ENCODE peak calls at places on chromosome 12, in nine cellular contexts. One of them, this sample, is unnamed.

GRCh38 chr12:133057446-133057845 is 20.1 kb downstream of the ZNF84 start:
- DNase-seq in substantia nigra: no peak
- DNase-seq in NCI-H748 treated with DMSO at 0.1 percent for 48 hours: no peak
- DNase-seq in T-helper 2 cell: no peak
- DNase-seq in Calu3: no peak
- DNase-seq in activated T-cell treated with anti-CD3 and anti-CD28 coated beads, Interleukin-2, amount 50 U/mL, for 72 hours: no peak
- DNase-seq in NCI-H510A: no peak
- DNase-seq in heart right ventricle: no peak
- DNase-seq in amniotic stem cell: no peak
- DNase-seq in this sample: no peak

GRCh38 chr12:642633-643477 is 20.4 kb downstream of the NINJ2 start:
- DNase-seq in substantia nigra: peak; percentile 74
- DNase-seq in NCI-H748 treated with DMSO at 0.1 percent for 48 hours: no peak
- DNase-seq in T-helper 2 cell: peak; percentile 94
- DNase-seq in Calu3: peak; percentile 69
- DNase-seq in activated T-cell treated with anti-CD3 and anti-CD28 coated beads, Interleukin-2, amount 50 U/mL, for 72 hours: peak; percentile 86
- DNase-seq in NCI-H510A: peak; percentile 18
- DNase-seq in heart right ventricle: peak; percentile 77
- DNase-seq in amniotic stem cell: no peak
- DNase-seq in this sample: peak; percentile 76

GRCh38 chr12:16492240-16492639 is 113.7 kb downstream of the LMO3 start:
- DNase-seq in substantia nigra: no peak
- DNase-seq in NCI-H748 treated with DMSO at 0.1 percent for 48 hours: no peak
- DNase-seq in T-helper 2 cell: no peak
- DNase-seq in Calu3: no peak
- DNase-seq in activated T-cell treated with anti-CD3 and anti-CD28 coated beads, Interleukin-2, amount 50 U/mL, for 72 hours: no peak
- DNase-seq in NCI-H510A: no peak
- DNase-seq in heart right ventricle: no peak
- DNase-seq in amniotic stem cell: no peak
- DNase-seq in this sample: no peak

GRCh38 chr12:26426652-26427051 is 231.3 kb downstream of the SSPN start:
- DNase-seq in substantia nigra: no peak
- DNase-seq in NCI-H748 treated with DMSO at 0.1 percent for 48 hours: no peak
- DNase-seq in T-helper 2 cell: no peak
- DNase-seq in Calu3: no peak
- DNase-seq in activated T-cell treated with anti-CD3 and anti-CD28 coated beads, Interleukin-2, amount 50 U/mL, for 72 hours: no peak
- DNase-seq in NCI-H510A: no peak
- DNase-seq in heart right ventricle: no peak
- DNase-seq in amniotic stem cell: no peak
- DNase-seq in this sample: no peak

GRCh38 chr12:89421093-89421835 is 69.0 kb upstream of the DUSP6 start:
- DNase-seq in substantia nigra: no peak
- DNase-seq in NCI-H748 treated with DMSO at 0.1 percent for 48 hours: no peak
- DNase-seq in T-helper 2 cell: no peak
- DNase-seq in Calu3: no peak
- DNase-seq in activated T-cell treated with anti-CD3 and anti-CD28 coated beads, Interleukin-2, amount 50 U/mL, for 72 hours: no peak
- DNase-seq in NCI-H510A: no peak
- DNase-seq in heart right ventricle: no peak
- DNase-seq in amniotic stem cell: no peak
- DNase-seq in this sample: peak; percentile 14

GRCh38 chr12:40831916-40832315 is 139.7 kb downstream of the CNTN1 start:
- DNase-seq in substantia nigra: no peak
- DNase-seq in NCI-H748 treated with DMSO at 0.1 percent for 48 hours: no peak
- DNase-seq in T-helper 2 cell: no peak
- DNase-seq in Calu3: no peak
- DNase-seq in activated T-cell treated with anti-CD3 and anti-CD28 coated beads, Interleukin-2, amount 50 U/mL, for 72 hours: no peak
- DNase-seq in NCI-H510A: no peak
- DNase-seq in heart right ventricle: no peak
- DNase-seq in amniotic stem cell: no peak
- DNase-seq in this sample: no peak

GRCh38 chr12:2054091-2055018 is 1.6 kb downstream of the CACNA1C start:
- DNase-seq in substantia nigra: no peak
- DNase-seq in NCI-H748 treated with DMSO at 0.1 percent for 48 hours: peak; percentile 17
- DNase-seq in T-helper 2 cell: no peak
- DNase-seq in Calu3: no peak
- DNase-seq in activated T-cell treated with anti-CD3 and anti-CD28 coated beads, Interleukin-2, amount 50 U/mL, for 72 hours: no peak
- DNase-seq in NCI-H510A: no peak
- DNase-seq in heart right ventricle: no peak
- DNase-seq in amniotic stem cell: no peak
- DNase-seq in this sample: no peak

GRCh38 chr12:1592444-1593231 is 1.7 kb downstream of the FBXL14 start:
- DNase-seq in substantia nigra: peak; percentile 64
- DNase-seq in NCI-H748 treated with DMSO at 0.1 percent for 48 hours: peak; percentile 52
- DNase-seq in T-helper 2 cell: peak; percentile 83
- DNase-seq in Calu3: peak; percentile 16
- DNase-seq in activated T-cell treated with anti-CD3 and anti-CD28 coated beads, Interleukin-2, amount 50 U/mL, for 72 hours: peak; percentile 71
- DNase-seq in NCI-H510A: peak; percentile 74
- DNase-seq in heart right ventricle: peak; percentile 59
- DNase-seq in amniotic stem cell: no peak
- DNase-seq in this sample: peak; percentile 51

GRCh38 chr12:120278137-120279069 is 12.9 kb upstream of the PXN start:
- DNase-seq in substantia nigra: no peak
- DNase-seq in NCI-H748 treated with DMSO at 0.1 percent for 48 hours: no peak
- DNase-seq in T-helper 2 cell: no peak
- DNase-seq in Calu3: no peak
- DNase-seq in activated T-cell treated with anti-CD3 and anti-CD28 coated beads, Interleukin-2, amount 50 U/mL, for 72 hours: no peak
- DNase-seq in NCI-H510A: no peak
- DNase-seq in heart right ventricle: no peak
- DNase-seq in amniotic stem cell: no peak
- DNase-seq in this sample: no peak

GRCh38 chr12:11581179-11581755 is 68.2 kb upstream of the ETV6 start:
- DNase-seq in substantia nigra: peak; percentile 48
- DNase-seq in NCI-H748 treated with DMSO at 0.1 percent for 48 hours: peak; percentile 58
- DNase-seq in T-helper 2 cell: peak; percentile 68
- DNase-seq in Calu3: peak; percentile 67
- DNase-seq in activated T-cell treated with anti-CD3 and anti-CD28 coated beads, Interleukin-2, amount 50 U/mL, for 72 hours: peak; percentile 71
- DNase-seq in NCI-H510A: peak; percentile 54
- DNase-seq in heart right ventricle: peak; percentile 76
- DNase-seq in amniotic stem cell: peak; percentile 83
- DNase-seq in this sample: peak; percentile 87

GRCh38 chr12:56087220-56087619 is 7.3 kb downstream of the ERBB3 start:
- DNase-seq in substantia nigra: peak; percentile 23
- DNase-seq in NCI-H748 treated with DMSO at 0.1 percent for 48 hours: no peak
- DNase-seq in T-helper 2 cell: no peak
- DNase-seq in Calu3: peak; percentile 39
- DNase-seq in activated T-cell treated with anti-CD3 and anti-CD28 coated beads, Interleukin-2, amount 50 U/mL, for 72 hours: no peak
- DNase-seq in NCI-H510A: peak; percentile 48
- DNase-seq in heart right ventricle: peak; percentile 81
- DNase-seq in amniotic stem cell: no peak
- DNase-seq in this sample: peak; percentile 69

GRCh38 chr12:25328082-25328712 is 77.5 kb upstream of the KRAS start:
- DNase-seq in substantia nigra: no peak
- DNase-seq in NCI-H748 treated with DMSO at 0.1 percent for 48 hours: no peak
- DNase-seq in T-helper 2 cell: no peak
- DNase-seq in Calu3: no peak
- DNase-seq in activated T-cell treated with anti-CD3 and anti-CD28 coated beads, Interleukin-2, amount 50 U/mL, for 72 hours: no peak
- DNase-seq in NCI-H510A: peak; percentile 13
- DNase-seq in heart right ventricle: no peak
- DNase-seq in amniotic stem cell: no peak
- DNase-seq in this sample: peak; percentile 7

GRCh38 chr12:66020481-66020880 is 110.1 kb downstream of the LLPH start:
- DNase-seq in substantia nigra: no peak
- DNase-seq in NCI-H748 treated with DMSO at 0.1 percent for 48 hours: no peak
- DNase-seq in T-helper 2 cell: no peak
- DNase-seq in Calu3: no peak
- DNase-seq in activated T-cell treated with anti-CD3 and anti-CD28 coated beads, Interleukin-2, amount 50 U/mL, for 72 hours: no peak
- DNase-seq in NCI-H510A: no peak
- DNase-seq in heart right ventricle: no peak
- DNase-seq in amniotic stem cell: no peak
- DNase-seq in this sample: no peak

GRCh38 chr12:25054783-25055144 is 105.9 kb upstream of the BCAT1 start:
- DNase-seq in substantia nigra: no peak
- DNase-seq in NCI-H748 treated with DMSO at 0.1 percent for 48 hours: no peak
- DNase-seq in T-helper 2 cell: peak; percentile 92
- DNase-seq in Calu3: no peak
- DNase-seq in activated T-cell treated with anti-CD3 and anti-CD28 coated beads, Interleukin-2, amount 50 U/mL, for 72 hours: peak; percentile 78
- DNase-seq in NCI-H510A: no peak
- DNase-seq in heart right ventricle: no peak
- DNase-seq in amniotic stem cell: no peak
- DNase-seq in this sample: no peak

GRCh38 chr12:6345319-6346071 is 3.6 kb upstream of the TNFRSF1A start:
- DNase-seq in substantia nigra: no peak
- DNase-seq in NCI-H748 treated with DMSO at 0.1 percent for 48 hours: no peak
- DNase-seq in T-helper 2 cell: no peak
- DNase-seq in Calu3: peak; percentile 77
- DNase-seq in activated T-cell treated with anti-CD3 and anti-CD28 coated beads, Interleukin-2, amount 50 U/mL, for 72 hours: peak; percentile 71
- DNase-seq in NCI-H510A: no peak
- DNase-seq in heart right ventricle: no peak
- DNase-seq in amniotic stem cell: peak; percentile 77
- DNase-seq in this sample: no peak

GRCh38 chr12:116968986-116969385 is 58.2 kb downstream of the FBXW8 start:
- DNase-seq in substantia nigra: no peak
- DNase-seq in NCI-H748 treated with DMSO at 0.1 percent for 48 hours: no peak
- DNase-seq in T-helper 2 cell: no peak
- DNase-seq in Calu3: no peak
- DNase-seq in activated T-cell treated with anti-CD3 and anti-CD28 coated beads, Interleukin-2, amount 50 U/mL, for 72 hours: no peak
- DNase-seq in NCI-H510A: no peak
- DNase-seq in heart right ventricle: no peak
- DNase-seq in amniotic stem cell: no peak
- DNase-seq in this sample: no peak

GRCh38 chr12:7017870-7018349 is 366 bp downstream of the LPCAT3 start:
- DNase-seq in substantia nigra: peak; percentile 53
- DNase-seq in NCI-H748 treated with DMSO at 0.1 percent for 48 hours: no peak
- DNase-seq in T-helper 2 cell: peak; percentile 43
- DNase-seq in Calu3: no peak
- DNase-seq in activated T-cell treated with anti-CD3 and anti-CD28 coated beads, Interleukin-2, amount 50 U/mL, for 72 hours: peak; percentile 46
- DNase-seq in NCI-H510A: peak; percentile 49
- DNase-seq in heart right ventricle: no peak
- DNase-seq in amniotic stem cell: no peak
- DNase-seq in this sample: peak; percentile 53

GRCh38 chr12:49776413-49776812 is 35.1 kb downstream of the TMBIM6 start:
- DNase-seq in substantia nigra: peak; percentile 75
- DNase-seq in NCI-H748 treated with DMSO at 0.1 percent for 48 hours: peak; percentile 8
- DNase-seq in T-helper 2 cell: peak; percentile 76
- DNase-seq in Calu3: peak; percentile 69
- DNase-seq in activated T-cell treated with anti-CD3 and anti-CD28 coated beads, Interleukin-2, amount 50 U/mL, for 72 hours: peak; percentile 74
- DNase-seq in NCI-H510A: peak; percentile 27
- DNase-seq in heart right ventricle: peak; percentile 51
- DNase-seq in amniotic stem cell: peak; percentile 71
- DNase-seq in this sample: peak; percentile 77

GRCh38 chr12:14126692-14127091 is 145.3 kb upstream of the GRIN2B start:
- DNase-seq in substantia nigra: no peak
- DNase-seq in NCI-H748 treated with DMSO at 0.1 percent for 48 hours: no peak
- DNase-seq in T-helper 2 cell: no peak
- DNase-seq in Calu3: no peak
- DNase-seq in activated T-cell treated with anti-CD3 and anti-CD28 coated beads, Interleukin-2, amount 50 U/mL, for 72 hours: no peak
- DNase-seq in NCI-H510A: no peak
- DNase-seq in heart right ventricle: no peak
- DNase-seq in amniotic stem cell: no peak
- DNase-seq in this sample: peak; percentile 37

GRCh38 chr12:102369876-102370275 is 110.5 kb downstream of the IGF1 start:
- DNase-seq in substantia nigra: no peak
- DNase-seq in NCI-H748 treated with DMSO at 0.1 percent for 48 hours: no peak
- DNase-seq in T-helper 2 cell: no peak
- DNase-seq in Calu3: no peak
- DNase-seq in activated T-cell treated with anti-CD3 and anti-CD28 coated beads, Interleukin-2, amount 50 U/mL, for 72 hours: no peak
- DNase-seq in NCI-H510A: no peak
- DNase-seq in heart right ventricle: no peak
- DNase-seq in amniotic stem cell: no peak
- DNase-seq in this sample: no peak

GRCh38 chr12:41018010-41018409 is 170.1 kb upstream of the PDZRN4 start:
- DNase-seq in substantia nigra: no peak
- DNase-seq in NCI-H748 treated with DMSO at 0.1 percent for 48 hours: no peak
- DNase-seq in T-helper 2 cell: no peak
- DNase-seq in Calu3: no peak
- DNase-seq in activated T-cell treated with anti-CD3 and anti-CD28 coated beads, Interleukin-2, amount 50 U/mL, for 72 hours: no peak
- DNase-seq in NCI-H510A: no peak
- DNase-seq in heart right ventricle: no peak
- DNase-seq in amniotic stem cell: no peak
- DNase-seq in this sample: no peak

GRCh38 chr12:129579879-129580278 is 323.9 kb downstream of the TMEM132D start:
- DNase-seq in substantia nigra: no peak
- DNase-seq in NCI-H748 treated with DMSO at 0.1 percent for 48 hours: no peak
- DNase-seq in T-helper 2 cell: no peak
- DNase-seq in Calu3: no peak
- DNase-seq in activated T-cell treated with anti-CD3 and anti-CD28 coated beads, Interleukin-2, amount 50 U/mL, for 72 hours: no peak
- DNase-seq in NCI-H510A: no peak
- DNase-seq in heart right ventricle: no peak
- DNase-seq in amniotic stem cell: no peak
- DNase-seq in this sample: no peak

GRCh38 chr12:93199831-93200236 is 177.9 kb upstream of the NUDT4 start:
- DNase-seq in substantia nigra: no peak
- DNase-seq in NCI-H748 treated with DMSO at 0.1 percent for 48 hours: no peak
- DNase-seq in T-helper 2 cell: no peak
- DNase-seq in Calu3: no peak
- DNase-seq in activated T-cell treated with anti-CD3 and anti-CD28 coated beads, Interleukin-2, amount 50 U/mL, for 72 hours: no peak
- DNase-seq in NCI-H510A: no peak
- DNase-seq in heart right ventricle: no peak
- DNase-seq in amniotic stem cell: no peak
- DNase-seq in this sample: no peak

GRCh38 chr12:106897082-106897481 is 58.6 kb upstream of the TMEM263 start:
- DNase-seq in substantia nigra: no peak
- DNase-seq in NCI-H748 treated with DMSO at 0.1 percent for 48 hours: peak; percentile 19
- DNase-seq in T-helper 2 cell: no peak
- DNase-seq in Calu3: peak; percentile 9
- DNase-seq in activated T-cell treated with anti-CD3 and anti-CD28 coated beads, Interleukin-2, amount 50 U/mL, for 72 hours: no peak
- DNase-seq in NCI-H510A: no peak
- DNase-seq in heart right ventricle: no peak
- DNase-seq in amniotic stem cell: no peak
- DNase-seq in this sample: peak; percentile 20

GRCh38 chr12:13087766-13088165 is 15.7 kb downstream of the GSG1 start:
- DNase-seq in substantia nigra: no peak
- DNase-seq in NCI-H748 treated with DMSO at 0.1 percent for 48 hours: no peak
- DNase-seq in T-helper 2 cell: no peak
- DNase-seq in Calu3: no peak
- DNase-seq in activated T-cell treated with anti-CD3 and anti-CD28 coated beads, Interleukin-2, amount 50 U/mL, for 72 hours: no peak
- DNase-seq in NCI-H510A: no peak
- DNase-seq in heart right ventricle: no peak
- DNase-seq in amniotic stem cell: no peak
- DNase-seq in this sample: no peak

GRCh38 chr12:7113389-7113871 is 4.4 kb upstream of the C1RL start:
- DNase-seq in substantia nigra: no peak
- DNase-seq in NCI-H748 treated with DMSO at 0.1 percent for 48 hours: peak; percentile 2
- DNase-seq in T-helper 2 cell: peak; percentile 58
- DNase-seq in Calu3: peak; percentile 26
- DNase-seq in activated T-cell treated with anti-CD3 and anti-CD28 coated beads, Interleukin-2, amount 50 U/mL, for 72 hours: peak; percentile 31
- DNase-seq in NCI-H510A: no peak
- DNase-seq in heart right ventricle: no peak
- DNase-seq in amniotic stem cell: no peak
- DNase-seq in this sample: peak; percentile 48

GRCh38 chr12:107344035-107344808 is 250.9 kb upstream of the CRY1 start:
- DNase-seq in substantia nigra: no peak
- DNase-seq in NCI-H748 treated with DMSO at 0.1 percent for 48 hours: no peak
- DNase-seq in T-helper 2 cell: no peak
- DNase-seq in Calu3: no peak
- DNase-seq in activated T-cell treated with anti-CD3 and anti-CD28 coated beads, Interleukin-2, amount 50 U/mL, for 72 hours: no peak
- DNase-seq in NCI-H510A: no peak
- DNase-seq in heart right ventricle: no peak
- DNase-seq in amniotic stem cell: no peak
- DNase-seq in this sample: no peak

GRCh38 chr12:119168721-119169120 is 10.0 kb upstream of the HSPB8 start:
- DNase-seq in substantia nigra: no peak
- DNase-seq in NCI-H748 treated with DMSO at 0.1 percent for 48 hours: no peak
- DNase-seq in T-helper 2 cell: no peak
- DNase-seq in Calu3: no peak
- DNase-seq in activated T-cell treated with anti-CD3 and anti-CD28 coated beads, Interleukin-2, amount 50 U/mL, for 72 hours: no peak
- DNase-seq in NCI-H510A: no peak
- DNase-seq in heart right ventricle: no peak
- DNase-seq in amniotic stem cell: no peak
- DNase-seq in this sample: no peak

GRCh38 chr12:67484788-67485480 is 163.6 kb upstream of the DYRK2 start:
- DNase-seq in substantia nigra: no peak
- DNase-seq in NCI-H748 treated with DMSO at 0.1 percent for 48 hours: no peak
- DNase-seq in T-helper 2 cell: peak; percentile 44
- DNase-seq in Calu3: no peak
- DNase-seq in activated T-cell treated with anti-CD3 and anti-CD28 coated beads, Interleukin-2, amount 50 U/mL, for 72 hours: no peak
- DNase-seq in NCI-H510A: no peak
- DNase-seq in heart right ventricle: no peak
- DNase-seq in amniotic stem cell: no peak
- DNase-seq in this sample: no peak

GRCh38 chr12:5220835-5221234 is 177.2 kb downstream of the KCNA5 start:
- DNase-seq in substantia nigra: no peak
- DNase-seq in NCI-H748 treated with DMSO at 0.1 percent for 48 hours: no peak
- DNase-seq in T-helper 2 cell: peak; percentile 43
- DNase-seq in Calu3: no peak
- DNase-seq in activated T-cell treated with anti-CD3 and anti-CD28 coated beads, Interleukin-2, amount 50 U/mL, for 72 hours: peak; percentile 45
- DNase-seq in NCI-H510A: no peak
- DNase-seq in heart right ventricle: no peak
- DNase-seq in amniotic stem cell: no peak
- DNase-seq in this sample: no peak

GRCh38 chr12:31849090-31849687 is 110.0 kb upstream of the RESF1 start:
- DNase-seq in substantia nigra: no peak
- DNase-seq in NCI-H748 treated with DMSO at 0.1 percent for 48 hours: no peak
- DNase-seq in T-helper 2 cell: peak; percentile 36
- DNase-seq in Calu3: peak; percentile 5
- DNase-seq in activated T-cell treated with anti-CD3 and anti-CD28 coated beads, Interleukin-2, amount 50 U/mL, for 72 hours: no peak
- DNase-seq in NCI-H510A: no peak
- DNase-seq in heart right ventricle: no peak
- DNase-seq in amniotic stem cell: no peak
- DNase-seq in this sample: no peak